ENCODE peak calls at places on chromosomes 13 and 19, in ten cellular contexts. V, R, J, Y, G, K, U, T, D and H are unnamed samples. For H3K27me3, the result is how much of the 10 kb centered on the place peaks cover.

GRCh38 chr13:48939728-48940127 is 36.0 kb upstream of the FNDC3A start:
- DNase-seq in D (no peak), U (no peak), V (no peak), G (no peak), K (no peak), J (no peak), Y (no peak), T (no peak), R (no peak), H (no peak)

GRCh38 chr13:27806744-27807387 is 14.6 kb downstream of the GSX1 start:
- DNase-seq in D (no peak), T (no peak), J (no peak), K (no peak), G (no peak), R (no peak), Y (no peak), V (peak), U (no peak), H (no peak)

GRCh38 chr19:788821-789472 is 8.3 kb upstream of the PTBP1 start:
- DNase-seq in Y (no peak), G (no peak), V (peak), K (no peak), J (peak), D (no peak), R (no peak), U (no peak), T (no peak), H (no peak)

GRCh38 chr13:26719356-26719945 is 41.1 kb downstream of the GPR12 start:
- DNase-seq in G (no peak), K (no peak), J (no peak), T (no peak), R (no peak), Y (no peak), D (peak), V (no peak), U (no peak), H (no peak)

GRCh38 chr19:31064486-31064885 is 284.8 kb downstream of the TSHZ3 start:
- DNase-seq in J (no peak), V (no peak), U (no peak), T (no peak), D (no peak), G (no peak), R (no peak), Y (no peak), K (no peak), H (no peak)

GRCh38 chr19:36101550-36102327 is 9.2 kb upstream of the OVOL3 start:
- DNase-seq in D (no peak), T (no peak), J (no peak), R (no peak), V (no peak), Y (no peak), U (no peak), K (no peak), G (no peak), H (no peak)

GRCh38 chr13:27005556-27005955 is 166.1 kb downstream of the USP12 start:
- DNase-seq in D (peak), G (no peak), J (no peak), R (no peak), V (peak), T (no peak), K (no peak), U (no peak), Y (no peak), H (no peak)

GRCh38 chr13:29849071-29849541 is 1.3 kb downstream of the UBL3 start:
- DNase-seq in K (peak), R (peak), J (peak), D (peak), U (peak), G (no peak), Y (no peak), T (no peak), V (peak), H (no peak)

GRCh38 chr19:11737964-11738745 is 591 bp downstream of the ZNF823 start:
- DNase-seq in D (peak), G (peak), R (peak), V (peak), U (peak), T (peak), Y (peak), K (peak), J (peak), H (no peak)

GRCh38 chr19:3573162-3573857 is 566 bp downstream of the HMG20B start:
- DNase-seq in V (no peak), T (no peak), G (peak), U (no peak), Y (peak), J (no peak), R (peak), D (no peak), K (no peak), H (no peak)

GRCh38 chr19:42325896-42326771 is 699 bp downstream of the MEGF8 start:
- DNase-seq in K (no peak), T (no peak), R (peak), V (peak), D (no peak), Y (no peak), J (no peak), U (no peak), G (peak), H (no peak)

GRCh38 chr19:16254851-16255408 is 57.2 kb downstream of the AP1M1 start:
- DNase-seq in G (no peak), R (no peak), V (no peak), J (no peak), U (no peak), Y (no peak), D (no peak), T (no peak), K (no peak), H (no peak)

GRCh38 chr19:54653181-54653809 is 9.5 kb upstream of the LILRB4 start:
- DNase-seq in J (peak), Y (no peak), V (no peak), G (no peak), U (no peak), D (peak), T (no peak), R (no peak), K (peak), H (no peak)

GRCh38 chr13:41276824-41277223 is 13.4 kb upstream of the MTRF1 start:
- DNase-seq in V (no peak), K (peak), U (no peak), R (no peak), J (no peak), Y (no peak), G (no peak), T (no peak), D (no peak), H (no peak)

GRCh38 chr13:114241918-114242317 is 7.2 kb downstream of the CDC16 start:
- DNase-seq in U (no peak), G (no peak), V (no peak), T (no peak), Y (no peak), J (no peak), R (no peak), K (no peak), D (no peak), H (no peak)

GRCh38 chr19:27891411-27891810 is 1321.5 kb downstream of the UQCRFS1 start:
- DNase-seq in K (no peak), Y (no peak), D (no peak), J (no peak), G (no peak), V (no peak), R (no peak), U (no peak), T (no peak), H (no peak)
- H3K27me3 ChIP-seq in K (under half), Y (under half), D (under half), J (under half), G (under half), V (under half), R (under half), U (under half), T (under half), H (under half)

GRCh38 chr13:42875448-42876269 is 94.3 kb downstream of the FAM216B start:
- DNase-seq in Y (no peak), J (peak), G (no peak), V (peak), R (no peak), K (no peak), T (no peak), U (no peak), D (peak), H (no peak)
- H3K4me3 ChIP-seq in Y (no peak), J (no peak), G (no peak), V (peak), R (no peak), K (no peak), T (no peak), U (no peak), D (no peak), H (no peak)

DNA sequence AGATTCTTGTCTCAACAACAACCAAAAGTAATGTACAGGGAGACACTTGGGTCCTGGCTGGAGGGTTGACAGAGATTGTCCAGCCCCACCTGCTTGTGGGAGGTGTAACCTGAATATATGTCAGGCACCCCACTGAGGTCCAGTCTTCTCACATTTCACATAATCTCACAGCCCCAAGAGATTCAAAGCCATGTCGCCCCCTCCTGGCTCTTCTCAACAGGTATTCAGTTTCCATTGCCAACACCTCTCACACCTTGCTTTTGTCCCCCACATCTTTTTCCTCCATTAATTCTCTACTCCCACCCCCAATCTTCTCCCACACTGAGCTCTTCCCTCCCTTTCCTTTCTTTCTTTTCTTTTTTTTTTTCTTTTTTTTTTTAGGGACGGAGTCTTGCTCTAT is 11.2 kb downstream of the UNC13A start:
- DNase-seq in R (no peak), U (no peak), K (no peak), J (no peak), V (no peak), G (no peak), T (no peak), Y (no peak), D (no peak), H (no peak)
- H3K27me3 ChIP-seq in R (under half), U (under half), K (under half), J (under half), V (under half), G (under half), T (under half), Y (half or more), D (under half), H (under half)

DNA sequence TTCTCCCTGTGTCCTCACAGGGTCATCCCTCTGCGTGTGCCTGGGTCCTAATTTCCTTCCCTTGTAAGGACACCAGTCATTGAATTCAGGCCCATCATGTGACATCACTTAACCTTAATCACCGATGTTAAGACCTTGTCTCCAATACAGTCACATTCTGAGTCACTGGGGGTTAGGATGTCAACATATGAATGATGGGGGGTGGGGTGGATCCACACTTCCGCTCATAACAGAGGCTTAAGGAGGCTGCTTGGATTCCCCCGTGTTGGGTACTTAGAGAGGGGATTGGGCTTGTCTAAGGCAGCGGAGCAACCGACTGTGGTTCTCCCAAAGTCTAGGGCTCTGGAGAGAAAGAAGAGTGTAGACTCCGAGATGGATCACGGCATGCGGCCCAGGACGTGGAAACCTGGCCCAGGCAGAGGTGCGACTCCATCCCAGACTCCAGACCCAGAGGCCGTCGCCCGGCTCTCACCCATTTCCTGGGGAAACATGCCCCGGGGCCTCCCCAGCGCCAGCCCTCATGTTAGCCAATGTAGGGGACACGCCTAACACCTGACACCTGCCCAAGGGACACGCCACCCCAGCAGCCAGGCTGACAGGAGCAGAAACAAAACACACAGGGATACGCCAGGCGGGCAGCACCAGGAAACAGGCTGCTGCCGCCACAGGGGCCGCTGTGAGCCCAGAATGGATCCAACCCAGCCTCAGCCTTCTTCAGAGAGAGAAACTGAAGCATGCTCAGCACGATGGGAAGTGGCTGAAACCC is 17.1 kb upstream of the IGLON5 start:
- DNase-seq in D (no peak), G (no peak), R (no peak), V (peak), J (no peak), T (no peak), U (no peak), Y (no peak), K (no peak), H (no peak)
- H3K4me3 ChIP-seq in D (no peak), G (no peak), R (no peak), V (no peak), J (no peak), T (no peak), U (no peak), Y (no peak), K (no peak), H (no peak)